ENCODE peak calls at places on chromosomes 3 and 15, in seven cellular contexts. U, T, Z, S, D, Q and I are unnamed samples.

GRCh38 chr3:169026543-169027181 is 636.9 kb downstream of the MECOM start:
- DNase-seq in T (no peak), U (no peak), S (no peak), Q (no peak), D (no peak), Z (peak; percentile 19), I (no peak)

GRCh38 chr3:194112120-194113106 is 23.5 kb upstream of the HES1 start:
- DNase-seq in Z (peak; percentile 72), U (no peak), S (no peak), Q (no peak), D (no peak), T (no peak), I (peak; percentile 91)

GRCh38 chr15:41897327-41897726 is 3.5 kb upstream of the SPTBN5 start:
- DNase-seq in Q (no peak), T (no peak), Z (no peak), S (no peak), D (no peak), U (no peak), I (no peak)

GRCh38 chr3:47163023-47163989 is 607 bp downstream of the SETD2 start:
- DNase-seq in S (peak; percentile 22), Z (peak; percentile 25), Q (peak; percentile 80), T (peak; percentile 13), U (peak; percentile 17), D (peak; percentile 68), I (peak; percentile 52)

GRCh38 chr15:67080118-67080899 is 14.9 kb downstream of the SMAD3 start:
- DNase-seq in D (peak; percentile 73), T (peak; percentile 57), Z (no peak), U (no peak), S (peak; percentile 58), Q (peak; percentile 78), I (peak; percentile 54)

GRCh38 chr15:34855893-34856292 is 60.5 kb upstream of the ACTC1 start:
- DNase-seq in D (no peak), U (no peak), Q (no peak), S (no peak), Z (no peak), T (no peak), I (no peak)

GRCh38 chr3:151439652-151440125 is 21.2 kb downstream of the IGSF10 start:
- DNase-seq in S (no peak), Z (peak; percentile 36), T (peak; percentile 76), D (no peak), U (peak; percentile 38), Q (no peak), I (peak; percentile 24)

GRCh38 chr3:194233150-194233549 is 97.2 kb downstream of the HES1 start:
- DNase-seq in U (no peak), D (no peak), T (no peak), Z (no peak), Q (no peak), S (no peak), I (no peak)

GRCh38 chr3:160928183-160928718 is 172.2 kb downstream of the PPM1L start:
- DNase-seq in U (no peak), S (no peak), D (no peak), Z (no peak), T (no peak), Q (no peak), I (no peak)

GRCh38 chr3:45057557-45057956 is 31.5 kb downstream of the CLEC3B start:
- DNase-seq in Z (no peak), S (no peak), U (no peak), D (no peak), Q (no peak), T (no peak), I (no peak)

GRCh38 chr3:41274944-41275668 is 75.8 kb downstream of the CTNNB1 start:
- DNase-seq in U (no peak), S (no peak), Q (no peak), D (no peak), T (no peak), Z (no peak), I (no peak)

GRCh38 chr3:72960812-72961518 is 35.6 kb upstream of the PPP4R2 start:
- DNase-seq in D (no peak), S (peak; percentile 50), U (no peak), T (peak; percentile 39), Z (no peak), Q (no peak), I (peak; percentile 53)

GRCh38 chr3:43390255-43390588 is 103.9 kb downstream of the SNRK start:
- DNase-seq in Q (no peak), D (no peak), S (no peak), U (no peak), T (no peak), Z (no peak), I (peak; percentile 85)

GRCh38 chr3:76321615-76322014 is 536.3 kb upstream of the ZNF717 start:
- DNase-seq in Z (no peak), Q (no peak), T (no peak), D (no peak), S (no peak), U (no peak), I (no peak)

GRCh38 chr3:188421836-188422540 is 268.0 kb downstream of the LPP start:
- DNase-seq in D (no peak), U (no peak), Q (no peak), Z (no peak), T (no peak), S (peak; percentile 38), I (peak; percentile 44)

GRCh38 chr3:170585008-170585936 is 603 bp downstream of the SLC7A14 start:
- DNase-seq in U (no peak), Z (no peak), Q (no peak), S (no peak), D (peak; percentile 10), T (no peak), I (no peak)

GRCh38 chr15:59862191-59863155 is 141.6 kb upstream of the FOXB1 start:
- DNase-seq in S (no peak), T (no peak), Q (no peak), D (no peak), Z (no peak), U (no peak), I (no peak)

GRCh38 chr3:69872783-69873378 is 126.7 kb upstream of the SAMMSON start:
- DNase-seq in S (no peak), Q (no peak), T (no peak), Z (no peak), U (no peak), D (no peak), I (no peak)

GRCh38 chr15:31236184-31237041 is 90.2 kb upstream of the KLF13 start:
- DNase-seq in Q (peak; percentile 73), Z (peak; percentile 23), D (peak; percentile 84), S (peak; percentile 78), U (no peak), T (peak; percentile 54), I (peak; percentile 82)
- H3K4me1 ChIP-seq in Q (peaks cover 20% of the 10 kb centered on the region), Z (no peaks in the 10 kb centered on the region), D (peaks cover 6% of the 10 kb centered on the region), S (peaks cover 19% of the 10 kb centered on the region), U (peaks cover 4% of the 10 kb centered on the region), T (peaks cover 8% of the 10 kb centered on the region), I (peaks cover 19% of the 10 kb centered on the region)

GRCh38 chr15:38259134-38259533 is 6.5 kb downstream of the SPRED1 start:
- DNase-seq in Q (no peak), T (no peak), D (no peak), U (no peak), Z (no peak), S (no peak), I (no peak)

GRCh38 chr15:38260077-38260476 is 7.4 kb downstream of the SPRED1 start:
- DNase-seq in T (no peak), Q (no peak), S (no peak), D (no peak), U (no peak), Z (no peak), I (no peak)

GRCh38 chr15:38267416-38268022 is 14.9 kb downstream of the SPRED1 start:
- DNase-seq in T (no peak), D (no peak), S (no peak), Z (no peak), Q (no peak), U (no peak), I (no peak)

GRCh38 chr15:38266247-38266996 is 13.8 kb downstream of the SPRED1 start:
- DNase-seq in U (no peak), Q (no peak), T (peak; percentile 8), S (no peak), D (no peak), Z (no peak), I (no peak)

DNA sequence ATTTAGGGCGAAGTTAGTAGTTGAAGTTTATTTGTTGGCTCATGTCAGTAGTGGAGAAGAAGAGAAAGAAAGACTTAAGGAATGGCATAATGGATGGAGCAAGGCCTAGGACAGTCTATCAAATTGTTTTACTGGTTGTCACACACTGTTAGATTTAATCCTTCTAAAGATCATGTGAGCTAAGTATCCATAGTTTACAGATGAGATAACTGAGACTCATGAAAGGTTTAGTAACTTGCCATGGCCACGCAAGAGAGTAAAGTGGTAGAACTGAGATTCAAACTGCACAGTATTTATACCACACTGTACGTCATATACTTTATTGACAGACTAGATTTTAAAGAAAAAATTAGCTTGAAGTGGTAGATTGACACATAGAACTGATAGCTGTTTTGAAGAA is 11.4 kb downstream of the SPRED1 start:
- DNase-seq in Z (no peak), U (no peak), Q (no peak), D (no peak), T (no peak), S (no peak), I (no peak)
- H3K4me1 ChIP-seq in Z (no peaks in the 10 kb centered on the region), U (peaks cover 3% of the 10 kb centered on the region), Q (peaks cover 25% of the 10 kb centered on the region), D (peaks cover 3% of the 10 kb centered on the region), T (no peaks in the 10 kb centered on the region), S (peaks cover 18% of the 10 kb centered on the region), I (no peaks in the 10 kb centered on the region)

DNA sequence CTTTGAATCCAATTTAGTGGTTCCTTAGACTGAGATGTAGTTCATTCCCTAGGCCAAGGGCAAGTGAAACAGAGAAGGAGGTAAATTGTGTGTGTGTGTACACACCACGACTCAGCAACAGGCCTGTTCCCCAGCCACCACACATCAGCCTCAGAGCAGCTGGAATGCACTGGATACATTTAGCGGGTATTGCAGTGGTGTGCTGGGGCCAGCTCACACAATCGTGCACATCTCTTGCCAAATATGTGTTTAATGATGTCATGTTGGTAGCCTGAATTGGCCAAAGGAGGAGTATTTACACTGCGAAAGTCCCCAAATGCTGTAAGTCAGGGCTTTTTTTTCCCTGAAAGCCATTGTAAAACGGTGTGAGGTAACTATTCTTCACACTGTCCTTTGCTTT is 82.3 kb downstream of the RBPMS2 start:
- DNase-seq in U (no peak), S (peak; percentile 66), T (peak; percentile 28), Z (peak; percentile 28), Q (no peak), D (no peak), I (peak; percentile 56)
- H3K4me1 ChIP-seq in U (peaks cover 4% of the 10 kb centered on the region), S (peaks cover 60% of the 10 kb centered on the region), T (peaks cover 38% of the 10 kb centered on the region), Z (peaks cover 9% of the 10 kb centered on the region), Q (peaks cover 68% of the 10 kb centered on the region), D (peaks cover 44% of the 10 kb centered on the region), I (peaks cover 40% of the 10 kb centered on the region)

DNA sequence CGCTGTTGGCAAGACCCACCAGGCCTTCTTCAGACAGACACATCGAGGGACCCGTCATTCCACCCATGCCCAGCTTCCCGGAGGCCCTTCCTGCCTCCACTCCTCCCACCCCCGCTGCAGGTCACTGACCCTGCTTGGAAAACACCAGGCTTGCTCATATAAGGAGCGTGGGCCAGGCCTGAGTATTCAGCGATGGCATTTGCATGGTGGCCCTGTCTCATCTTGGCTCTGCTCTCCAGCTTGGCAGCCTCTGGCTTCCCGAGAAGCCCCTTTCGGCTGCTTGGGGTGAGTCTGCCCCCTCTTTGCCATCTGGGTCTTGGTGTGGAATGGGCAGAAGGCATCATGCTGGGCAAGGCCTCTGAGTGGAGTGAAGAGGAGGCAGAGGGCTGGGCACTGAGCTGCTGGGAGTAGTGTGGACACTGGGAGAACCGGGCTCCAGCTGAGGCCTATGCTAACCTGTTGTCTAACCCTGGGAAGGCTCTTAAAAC is at the start of gene ITIH3:
- DNase-seq in Z (no peak), Q (no peak), S (peak; percentile 39), D (no peak), U (no peak), T (no peak), I (no peak)
- H3K4me1 ChIP-seq in Z (no peaks in the 10 kb centered on the region), Q (no peaks in the 10 kb centered on the region), S (peaks cover 38% of the 10 kb centered on the region), D (no peaks in the 10 kb centered on the region), U (peaks cover 9% of the 10 kb centered on the region), T (no peaks in the 10 kb centered on the region), I (peaks cover 10% of the 10 kb centered on the region)